ENCODE peak calls at places on chromosomes 5 and 9, in four cellular contexts. C is progenitor cell of endocrine pancreas, B is GM12864, Z is hepatocyte. S is an unnamed sample.

GRCh38 chr5:111829701-111830100 is 72.7 kb upstream of the NREP start:
- DNase-seq in C (no peak), B (no peak), Z (no peak), S (no peak)

GRCh38 chr5:143874312-143874711 is 62.4 kb downstream of the HMHB1 start:
- DNase-seq in C (no peak), B (no peak), Z (no peak), S (no peak)

GRCh38 chr5:82104872-82105271 is 133.0 kb downstream of the ATG10 start:
- DNase-seq in C (no peak), B (no peak), Z (no peak), S (no peak)

GRCh38 chr9:108536836-108537601 is 318.8 kb downstream of the ACTL7B start:
- DNase-seq in C (no peak), B (no peak), Z (no peak), S (no peak)

GRCh38 chr5:81789033-81789432 is 38.1 kb upstream of the SSBP2 start:
- DNase-seq in C (no peak), B (no peak), Z (peak; percentile 34), S (no peak)

GRCh38 chr5:108379722-108380530 is 2.0 kb downstream of the FBXL17 start:
- DNase-seq in C (no peak), B (no peak), Z (peak; percentile 26), S (no peak)

GRCh38 chr5:72096602-72097205 is 10.6 kb upstream of the MAP1B start:
- DNase-seq in C (no peak), B (no peak), Z (no peak), S (no peak)

GRCh38 chr5:137504916-137505315 is 5.8 kb upstream of the SPOCK1 start:
- DNase-seq in C (no peak), B (no peak), Z (no peak), S (no peak)

GRCh38 chr5:157484768-157485167 is 24.8 kb downstream of the NIPAL4 start:
- DNase-seq in C (no peak), B (no peak), Z (no peak), S (no peak)

GRCh38 chr5:96714450-96714849 is 52.3 kb downstream of the CAST start:
- DNase-seq in C (no peak), B (no peak), Z (no peak), S (no peak)

GRCh38 chr5:61673007-61673735 is 341.1 kb downstream of the ZSWIM6 start:
- DNase-seq in C (no peak), B (no peak), Z (peak; percentile 72), S (no peak)

GRCh38 chr5:5387789-5388188 is 34.7 kb upstream of the ICE1 start:
- DNase-seq in C (no peak), B (no peak), Z (no peak), S (no peak)

GRCh38 chr5:124395899-124396298 is 350.5 kb downstream of the ZNF608 start:
- DNase-seq in C (no peak), B (no peak), Z (no peak), S (no peak)

GRCh38 chr9:120536094-120536493 is 43.9 kb downstream of the CDK5RAP2 start:
- DNase-seq in C (no peak), B (no peak), Z (no peak), S (no peak)

GRCh38 chr5:66881475-66882161 is 285.4 kb downstream of the MAST4 start:
- DNase-seq in C (no peak), B (no peak), Z (no peak), S (no peak)

GRCh38 chr9:98331536-98332259 is 76.2 kb upstream of the TBC1D2 start:
- DNase-seq in C (no peak), B (no peak), Z (no peak), S (no peak)

GRCh38 chr5:83900307-83900706 is 179.7 kb upstream of the HAPLN1 start:
- DNase-seq in C (no peak), B (no peak), Z (no peak), S (no peak)

GRCh38 chr9:72294952-72295351 is 70.1 kb downstream of the ZFAND5 start:
- DNase-seq in C (no peak), B (no peak), Z (peak; percentile 48), S (no peak)

GRCh38 chr9:76692448-76693129 is 71.6 kb upstream of the PCA3 start:
- DNase-seq in C (no peak), B (no peak), Z (no peak), S (no peak)

GRCh38 chr5:174829511-174829864 is 105.1 kb downstream of the MSX2 start:
- DNase-seq in C (no peak), B (no peak), Z (no peak), S (no peak)

GRCh38 chr9:132802121-132802795 is 75.8 kb downstream of the AK8 start:
- DNase-seq in C (no peak), B (no peak), Z (no peak), S (no peak)

GRCh38 chr9:132801659-132802058 is 76.4 kb downstream of the AK8 start:
- DNase-seq in C (no peak), B (no peak), Z (no peak), S (no peak)

GRCh38 chr9:132800038-132800648 is 77.9 kb downstream of the AK8 start:
- DNase-seq in C (peak; percentile 54), B (peak; percentile 26), Z (peak; percentile 87), S (peak; percentile 75)

GRCh38 chr9:132797861-132798659 is 80.0 kb downstream of the AK8 start:
- DNase-seq in C (no peak), B (no peak), Z (no peak), S (no peak)

DNA sequence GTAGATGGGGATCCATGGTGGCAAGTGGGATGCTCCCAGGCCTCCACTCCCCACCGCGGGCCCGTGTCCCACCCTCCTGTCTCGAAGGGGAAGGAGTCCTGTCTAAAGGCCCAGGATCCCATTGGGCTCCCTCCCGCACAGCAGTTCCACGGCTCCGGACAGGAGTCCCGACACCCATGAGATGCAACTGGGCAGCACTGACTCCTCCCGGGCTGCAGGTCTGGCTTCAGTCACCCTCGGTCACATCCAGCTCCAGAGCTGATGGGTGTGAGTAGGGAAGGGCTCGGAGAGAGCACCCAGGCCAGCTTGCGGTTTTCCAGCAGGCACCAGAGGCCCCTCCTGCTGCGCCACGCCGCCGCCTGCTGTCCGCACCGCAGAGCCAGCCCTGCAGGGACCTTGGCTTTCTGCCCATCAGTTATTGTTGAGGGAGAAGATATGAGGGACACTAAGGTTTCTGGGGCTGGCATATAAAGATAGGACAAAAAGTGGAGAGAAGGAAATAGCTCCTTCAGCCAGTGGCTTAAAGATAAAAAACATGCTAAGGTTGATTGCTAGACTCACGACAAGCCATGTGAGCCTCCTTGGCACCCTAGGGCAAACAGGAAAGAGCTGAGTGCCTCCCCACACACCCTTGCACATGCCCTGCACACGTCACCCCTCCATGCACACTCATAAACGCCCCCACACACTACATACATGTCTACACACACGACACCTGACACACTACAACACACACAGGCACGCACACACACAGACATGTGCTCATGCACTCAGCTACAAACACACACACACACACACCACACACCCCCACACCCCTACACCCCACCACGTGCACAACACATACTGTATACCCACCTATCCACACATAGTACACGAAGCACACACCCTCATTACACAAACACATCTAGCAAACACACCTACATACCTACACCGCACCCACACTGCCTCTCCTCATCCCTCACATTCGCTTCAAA is 79.0 kb downstream of the AK8 start:
- DNase-seq in C (no peak), B (no peak), Z (peak; percentile 37), S (no peak)
- TF ChIP-seq CTCF in C (no peak), B (no peak), Z (no peak), S (no peak)

DNA sequence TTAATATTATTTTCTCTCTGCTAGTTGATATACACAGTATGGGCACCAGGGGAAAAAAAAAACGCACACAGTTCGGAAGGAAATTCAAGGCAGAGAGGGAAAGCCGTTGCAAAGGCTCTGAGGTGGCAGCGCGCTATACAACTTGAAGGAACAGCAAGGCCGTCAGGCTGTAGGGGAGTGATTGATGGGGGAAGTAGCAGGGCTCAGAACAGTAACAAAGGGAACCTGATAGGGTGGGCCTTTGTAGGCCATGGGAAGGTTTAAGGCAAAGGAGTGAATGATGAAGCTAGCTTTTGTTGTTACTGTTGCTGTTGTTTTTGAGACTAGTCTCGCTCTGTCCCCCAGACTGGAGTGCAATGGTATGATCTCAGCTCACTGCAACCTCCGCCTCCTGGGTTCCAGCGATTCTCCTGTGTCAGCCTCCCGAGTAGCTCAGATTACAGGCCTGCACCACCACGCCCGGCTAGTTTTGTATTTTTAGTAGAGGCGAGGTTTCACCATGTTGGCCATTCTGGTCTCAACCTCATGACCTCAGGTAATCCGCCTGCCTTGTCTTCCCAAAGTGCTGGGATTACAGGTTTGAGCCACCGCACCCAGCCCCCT is 27.0 kb downstream of the AQP7 start:
- DNase-seq in C (no peak), B (no peak), Z (peak; percentile 27), S (no peak)
- TF ChIP-seq CTCF in C (no peak), B (no peak), Z (no peak), S (no peak)

DNA sequence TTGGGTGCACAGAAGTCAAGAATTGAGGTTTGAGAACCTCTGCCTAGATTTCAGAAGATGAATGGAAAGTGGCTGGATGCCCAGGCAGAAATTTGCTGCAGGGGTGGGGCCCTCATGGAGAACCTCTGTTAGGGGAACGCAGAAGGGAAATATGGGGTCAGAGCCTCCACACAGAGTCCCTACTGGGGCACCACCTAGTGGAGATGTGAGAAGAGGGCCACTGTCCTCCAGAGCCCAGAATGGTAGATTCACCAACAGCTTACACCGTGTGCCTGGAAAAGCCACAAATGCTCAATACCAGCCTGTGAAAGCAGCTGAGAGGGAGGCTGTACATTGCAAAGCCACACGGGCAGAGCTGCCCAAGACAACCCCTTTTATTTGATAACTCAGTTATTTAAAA is 383.5 kb downstream of the TLE4 start:
- DNase-seq in C (no peak), B (no peak), Z (no peak), S (no peak)
- TF ChIP-seq CTCF in C (no peak), B (peak; percentile 59), Z (peak; percentile 12), S (peak; percentile 41)

GRCh38 chr9:136341769-136342168 is 14.4 kb downstream of the GPSM1 start:
- DNase-seq in C (no peak), B (no peak), Z (no peak), S (no peak)

GRCh38 chr9:136343121-136343883 is 16.0 kb downstream of the GPSM1 start:
- DNase-seq in C (no peak), B (no peak), Z (no peak), S (no peak)

GRCh38 chr9:136341042-136341655 is 13.8 kb downstream of the GPSM1 start:
- DNase-seq in C (no peak), B (no peak), Z (no peak), S (no peak)

GRCh38 chr9:136343884-136344269 is 16.5 kb downstream of the GPSM1 start:
- DNase-seq in C (no peak), B (no peak), Z (no peak), S (no peak)

GRCh38 chr9:136342191-136343120 is 15.1 kb downstream of the GPSM1 start:
- DNase-seq in C (peak; percentile 87), B (no peak), Z (peak; percentile 91), S (peak; percentile 87)
- TF ChIP-seq CTCF in C (no peak), B (no peak), Z (peak; percentile 20), S (no peak)

DNA sequence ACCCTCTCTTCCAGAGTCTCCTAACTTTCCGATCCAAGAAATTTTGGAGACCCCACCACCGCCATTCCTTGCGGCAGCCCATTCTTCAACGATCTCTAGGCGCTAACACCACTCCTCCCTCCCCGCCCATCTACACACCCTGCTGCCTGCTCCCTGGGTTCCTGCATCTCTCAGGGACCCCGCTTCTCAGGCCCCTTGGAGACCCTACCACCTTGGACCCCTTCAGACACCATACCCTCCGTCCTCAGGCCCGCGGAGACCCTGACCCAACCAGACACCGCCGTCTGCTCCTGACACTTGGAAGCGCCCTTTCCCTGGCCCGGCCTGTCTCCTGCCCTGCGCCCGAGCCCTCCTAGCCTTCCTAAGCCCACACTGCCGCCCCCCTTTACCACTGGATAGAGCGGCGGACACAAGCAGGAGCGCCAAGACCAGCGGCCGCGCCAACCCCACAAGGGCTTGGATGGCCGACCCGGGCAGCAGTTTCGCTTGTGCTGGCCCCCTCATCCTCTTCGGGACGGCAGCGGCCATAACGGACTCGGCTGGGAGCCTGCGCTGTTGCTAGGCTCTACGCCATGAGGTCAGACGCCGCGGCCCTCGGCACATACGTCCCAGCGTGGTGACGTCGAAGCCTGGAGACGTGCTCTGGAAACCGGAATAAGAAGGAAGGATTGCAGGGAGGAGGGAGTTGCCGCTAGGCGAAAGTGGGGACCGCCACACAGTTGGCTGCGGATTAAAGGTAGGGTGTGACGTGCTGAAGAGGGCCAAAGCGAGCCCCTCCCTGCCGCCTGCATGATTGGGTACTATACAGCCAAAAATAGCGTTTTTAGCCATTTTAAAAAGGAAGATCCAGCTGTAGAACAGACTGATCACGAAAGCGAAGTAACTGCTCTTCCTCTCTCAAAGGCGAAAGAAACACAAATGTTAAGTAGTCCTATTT is at the start of gene C5orf15:
- DNase-seq in C (peak; percentile 78), B (peak; percentile 96), Z (peak; percentile 97), S (peak; percentile 86)
- TF ChIP-seq CTCF in C (peak; percentile 24), B (no peak), Z (no peak), S (no peak)